ENCODE peak calls at places on chromosomes 3 and 15, in seven cellular contexts. S, L, Z, C, R, M and D are unnamed samples.

GRCh38 chr3:107975529-107976203 is 115.2 kb downstream of the CD47 start:
- DNase-seq in S (no peak), L (no peak), Z (no peak), C (no peak), R (no peak), M (no peak), D (no peak)

GRCh38 chr15:67178569-67179210 is 75.8 kb downstream of the AAGAB start:
- DNase-seq in S (peak), L (no peak), Z (no peak), C (no peak), R (no peak), M (no peak), D (no peak)

GRCh38 chr3:45198264-45199260 is 27.5 kb downstream of the TMEM158 start:
- DNase-seq in S (no peak), L (no peak), Z (no peak), C (no peak), R (no peak), M (no peak), D (no peak)

GRCh38 chr3:193816656-193817311 is 223.8 kb downstream of the OPA1 start:
- DNase-seq in S (peak), L (no peak), Z (no peak), C (peak), R (peak), M (no peak), D (no peak)

GRCh38 chr3:40310690-40311089 is 1.2 kb downstream of the EIF1B start:
- DNase-seq in S (peak), L (no peak), Z (no peak), C (no peak), R (no peak), M (no peak), D (no peak)

GRCh38 chr15:48205981-48206380 is at the start of gene SLC12A1:
- DNase-seq in S (no peak), L (no peak), Z (no peak), C (no peak), R (no peak), M (no peak), D (no peak)

GRCh38 chr3:7977245-7978103 is 524.1 kb upstream of the LMCD1 start:
- DNase-seq in S (no peak), L (no peak), Z (no peak), C (no peak), R (peak), M (no peak), D (no peak)

GRCh38 chr15:45442497-45443135 is 64.3 kb upstream of the GATM start:
- DNase-seq in S (no peak), L (no peak), Z (no peak), C (no peak), R (no peak), M (no peak), D (no peak)

GRCh38 chr3:41893977-41894376 is 67.9 kb downstream of the ULK4 start:
- DNase-seq in S (peak), L (no peak), Z (no peak), C (no peak), R (peak), M (peak), D (no peak)

GRCh38 chr3:52249683-52250082 is 4.1 kb downstream of the PPM1M start:
- DNase-seq in S (no peak), L (no peak), Z (no peak), C (no peak), R (no peak), M (no peak), D (no peak)

GRCh38 chr3:128490650-128491070 is 2.3 kb downstream of the GATA2 start:
- DNase-seq in S (no peak), L (no peak), Z (no peak), C (no peak), R (no peak), M (no peak), D (no peak)

GRCh38 chr15:76196286-76196948 is 114.9 kb downstream of the ETFA start:
- DNase-seq in S (peak), L (no peak), Z (no peak), C (no peak), R (peak), M (peak), D (no peak)

GRCh38 chr15:48721061-48721810 is 75.7 kb upstream of the FBN1 start:
- DNase-seq in S (peak), L (no peak), Z (no peak), C (no peak), R (no peak), M (no peak), D (no peak)

GRCh38 chr3:157520485-157521184 is 17.4 kb upstream of the VEPH1 start:
- DNase-seq in S (no peak), L (no peak), Z (no peak), C (no peak), R (no peak), M (no peak), D (no peak)

GRCh38 chr3:138351916-138352555 is 3.7 kb downstream of the MRAS start:
- DNase-seq in S (no peak), L (no peak), Z (no peak), C (no peak), R (no peak), M (no peak), D (no peak)

GRCh38 chr3:177195941-177196472 is 1.3 kb downstream of the TBL1XR1 start:
- DNase-seq in S (no peak), L (no peak), Z (no peak), C (no peak), R (no peak), M (no peak), D (no peak)

GRCh38 chr15:44023176-44023575 is 171.9 kb downstream of the FRMD5 start:
- DNase-seq in S (peak), L (no peak), Z (no peak), C (no peak), R (no peak), M (no peak), D (no peak)

GRCh38 chr3:119304201-119304713 is 10.1 kb downstream of the ARHGAP31 start:
- DNase-seq in S (no peak), L (no peak), Z (no peak), C (no peak), R (no peak), M (no peak), D (no peak)

GRCh38 chr3:7293286-7293685 is 432.4 kb downstream of the GRM7 start:
- DNase-seq in S (no peak), L (no peak), Z (no peak), C (no peak), R (no peak), M (no peak), D (no peak)

GRCh38 chr3:191020730-191021405 is 158.4 kb upstream of the GMNC start:
- DNase-seq in S (no peak), L (no peak), Z (no peak), C (no peak), R (no peak), M (no peak), D (no peak)

GRCh38 chr3:122562923-122563716 is 980 bp downstream of the PARP9 start:
- DNase-seq in S (peak), L (no peak), Z (no peak), C (no peak), R (peak), M (no peak), D (no peak)

GRCh38 chr15:69265347-69265955 is 33.3 kb upstream of the PAQR5 start:
- DNase-seq in S (peak), L (no peak), Z (no peak), C (no peak), R (no peak), M (peak), D (no peak)

GRCh38 chr3:1945698-1946097 is 153.0 kb upstream of the CNTN4 start:
- DNase-seq in S (no peak), L (no peak), Z (no peak), C (no peak), R (no peak), M (no peak), D (no peak)

GRCh38 chr3:138862924-138863775 is 28.4 kb upstream of the PIK3CB start:
- DNase-seq in S (peak), L (no peak), Z (no peak), C (peak), R (no peak), M (peak), D (no peak)

DNA sequence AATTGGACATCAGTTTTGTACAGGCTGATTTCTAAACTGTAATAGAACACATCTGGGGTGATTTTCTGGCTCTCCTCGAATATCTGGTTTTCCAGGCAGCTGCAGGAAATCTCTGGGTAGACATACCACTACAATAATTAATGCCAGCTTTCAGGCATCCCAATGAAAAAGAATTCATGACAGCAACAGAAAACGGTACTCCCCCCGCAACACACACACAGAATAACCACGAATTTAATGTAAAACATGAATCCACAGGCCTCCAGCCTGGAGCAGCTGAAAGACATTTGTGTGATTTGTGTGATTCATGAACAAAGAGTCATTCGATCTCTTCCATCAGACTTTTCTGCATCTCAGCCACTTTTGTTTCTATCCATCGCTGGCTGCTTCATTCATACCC is 262.2 kb downstream of the MAGI1 start:
- DNase-seq in S (no peak), L (no peak), Z (no peak), C (no peak), R (peak), M (no peak), D (no peak)
- TF ChIP-seq TAF1 in S (no peak), L (no peak), Z (no peak), C (no peak), R (no peak), M (no peak), D (no peak)

GRCh38 chr3:179697933-179698332 is 45.1 kb downstream of the USP13 start:
- DNase-seq in S (no peak), L (no peak), Z (no peak), C (no peak), R (no peak), M (no peak), D (no peak)

GRCh38 chr3:179701176-179701827 is 48.5 kb downstream of the USP13 start:
- DNase-seq in S (no peak), L (no peak), Z (no peak), C (no peak), R (no peak), M (no peak), D (no peak)

GRCh38 chr3:179702271-179702947 is 49.6 kb downstream of the USP13 start:
- DNase-seq in S (no peak), L (no peak), Z (no peak), C (no peak), R (no peak), M (no peak), D (no peak)

GRCh38 chr3:179703816-179704215 is 51.0 kb downstream of the USP13 start:
- DNase-seq in S (no peak), L (no peak), Z (no peak), C (no peak), R (no peak), M (no peak), D (no peak)

DNA sequence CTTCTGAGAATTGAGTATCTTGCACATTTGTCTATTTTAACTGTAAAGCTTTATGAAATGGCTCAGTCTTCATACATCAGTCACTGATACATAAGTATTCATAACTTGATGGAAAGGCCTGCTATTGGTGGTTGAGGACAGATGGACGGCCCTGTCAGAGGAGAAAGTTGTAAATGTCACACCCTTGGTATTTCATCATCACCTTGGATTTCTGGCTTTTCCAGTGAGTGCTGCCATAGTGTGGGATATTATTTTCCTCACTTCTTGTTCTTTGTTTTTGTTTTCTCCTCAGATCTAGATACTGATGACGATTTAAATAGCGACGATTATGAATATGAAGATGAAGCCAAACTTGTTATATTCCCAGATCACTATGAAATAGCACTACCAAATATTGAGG is 47.9 kb downstream of the USP13 start:
- DNase-seq in S (no peak), L (no peak), Z (no peak), C (no peak), R (no peak), M (no peak), D (no peak)
- TF ChIP-seq TAF1 in S (no peak), L (no peak), Z (no peak), C (no peak), R (no peak), M (no peak), D (no peak)

GRCh38 chr3:185693985-185694675 is 108.0 kb downstream of the SENP2 start:
- DNase-seq in S (no peak), L (no peak), Z (no peak), C (no peak), R (no peak), M (no peak), D (no peak)
- TF ChIP-seq TAF1 in S (no peak), L (no peak), Z (no peak), C (no peak), R (no peak), M (no peak), D (no peak)

GRCh38 chr3:117856354-117856753 is 1146.8 kb downstream of the TUSC7 start:
- DNase-seq in S (peak), L (no peak), Z (no peak), C (no peak), R (no peak), M (no peak), D (no peak)

GRCh38 chr3:117853923-117854322 is 1144.3 kb downstream of the TUSC7 start:
- DNase-seq in S (no peak), L (no peak), Z (no peak), C (no peak), R (peak), M (no peak), D (no peak)
- TF ChIP-seq TAF1 in S (no peak), L (no peak), Z (no peak), C (no peak), R (no peak), M (no peak), D (no peak)

DNA sequence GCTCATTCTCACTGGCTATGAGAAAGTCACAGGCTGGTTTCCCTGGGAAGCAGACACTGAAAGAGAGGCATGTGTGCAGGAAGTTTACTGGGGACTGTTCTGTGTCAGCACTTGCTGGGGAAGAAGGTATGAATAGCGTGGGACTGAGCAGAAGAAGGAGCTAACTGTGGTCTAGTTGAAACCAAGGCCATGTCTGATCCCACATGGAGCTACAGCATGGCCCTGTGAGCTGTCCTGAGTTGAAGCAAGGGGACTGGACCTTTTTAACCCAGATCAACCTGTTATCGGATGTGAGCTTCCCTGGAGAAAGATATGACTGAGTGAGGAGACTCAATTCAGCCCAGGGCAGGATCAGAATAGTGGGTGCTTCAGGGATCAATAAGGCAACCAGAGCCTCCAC is 53.7 kb downstream of the DCLK3 start:
- DNase-seq in S (no peak), L (no peak), Z (no peak), C (no peak), R (no peak), M (no peak), D (no peak)
- TF ChIP-seq TAF1 in S (no peak), L (no peak), Z (no peak), C (no peak), R (no peak), M (no peak), D (no peak)

DNA sequence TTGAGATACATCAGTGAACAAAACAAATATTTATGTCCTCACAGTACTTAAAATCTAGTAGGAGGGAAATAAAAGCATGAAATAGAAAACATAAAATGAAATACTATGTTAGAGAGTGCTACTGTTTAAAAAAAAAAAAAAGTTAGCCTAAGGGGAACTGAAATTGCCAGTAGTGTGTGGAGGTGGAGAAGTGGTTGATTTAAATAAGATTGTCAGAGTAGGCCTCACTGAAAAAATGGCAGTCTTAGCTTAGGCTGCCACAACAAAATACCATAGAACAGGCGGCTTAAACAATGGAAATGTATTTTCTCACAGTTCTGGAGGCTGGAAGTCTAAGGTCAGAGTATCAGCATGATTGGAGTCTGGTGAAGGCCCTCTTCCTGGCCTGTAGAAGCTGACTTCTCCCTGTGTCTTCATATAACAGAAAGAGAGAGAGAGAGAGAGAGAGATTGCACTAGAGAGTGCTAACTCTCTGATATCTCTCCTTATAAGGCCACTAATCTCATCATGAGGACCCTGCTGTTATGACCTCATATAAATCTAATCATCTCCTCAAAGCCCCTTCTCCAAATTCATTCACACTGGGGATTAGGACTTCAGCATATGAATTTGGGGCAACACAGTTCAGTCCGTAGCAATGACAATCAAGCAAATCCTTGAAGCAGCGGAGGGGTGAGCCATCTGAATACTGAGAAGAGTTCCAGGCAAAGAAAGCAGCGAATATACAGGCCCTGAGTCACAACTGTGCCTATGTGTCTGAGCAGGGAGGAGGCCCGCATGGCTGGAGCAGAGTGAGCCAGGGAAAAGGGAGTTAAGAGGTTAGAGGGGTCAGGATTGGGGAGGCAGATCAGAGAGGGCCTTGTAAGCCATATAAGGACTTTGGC is 23.6 kb upstream of the LRRC34 start:
- DNase-seq in S (no peak), L (no peak), Z (peak), C (no peak), R (no peak), M (no peak), D (no peak)
- TF ChIP-seq TAF1 in S (no peak), L (no peak), Z (no peak), C (no peak), R (no peak), M (no peak), D (no peak)

DNA sequence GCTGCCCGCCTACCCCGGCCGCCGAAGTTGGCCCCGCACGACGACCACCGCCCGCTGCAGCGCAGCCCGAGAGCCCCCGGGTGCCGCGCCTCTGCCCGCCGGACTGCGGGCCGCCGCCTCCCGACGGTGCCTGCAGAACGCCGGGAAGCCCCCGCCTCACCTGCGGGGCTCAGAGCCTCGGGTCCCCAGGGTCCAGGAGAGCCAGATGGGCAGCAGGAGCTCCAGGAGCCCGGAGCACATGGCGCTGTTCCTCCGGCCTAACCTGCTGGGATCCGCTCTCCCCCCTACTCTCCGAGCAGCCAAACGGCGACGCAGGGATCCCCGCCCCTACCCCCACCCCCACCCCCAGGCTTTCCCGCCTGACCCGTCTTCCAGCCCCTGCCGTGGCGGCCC is 615 bp upstream of the GABRB3 start:
- DNase-seq in S (no peak), L (no peak), Z (no peak), C (no peak), R (peak), M (no peak), D (no peak)
- TF ChIP-seq TAF1 in S (no peak), L (no peak), Z (no peak), C (peak), R (no peak), M (no peak), D (no peak)

GRCh38 chr3:11370134-11370533 is 97.9 kb downstream of the ATG7 start:
- DNase-seq in S (no peak), L (no peak), Z (no peak), C (no peak), R (no peak), M (no peak), D (no peak)

GRCh38 chr3:11373235-11373634 is 101.0 kb downstream of the ATG7 start:
- DNase-seq in S (no peak), L (no peak), Z (no peak), C (no peak), R (no peak), M (no peak), D (no peak)

GRCh38 chr3:11373645-11374044 is 101.4 kb downstream of the ATG7 start:
- DNase-seq in S (no peak), L (no peak), Z (no peak), C (no peak), R (no peak), M (no peak), D (no peak)

GRCh38 chr3:11371758-11372157 is 99.6 kb downstream of the ATG7 start:
- DNase-seq in S (no peak), L (no peak), Z (no peak), C (no peak), R (no peak), M (no peak), D (no peak)

GRCh38 chr3:11370961-11371360 is 98.8 kb downstream of the ATG7 start:
- DNase-seq in S (no peak), L (no peak), Z (no peak), C (no peak), R (no peak), M (no peak), D (no peak)
- TF ChIP-seq TAF1 in S (no peak), L (no peak), Z (no peak), C (no peak), R (no peak), M (no peak), D (no peak)

GRCh38 chr3:114336122-114336697 is 42.4 kb downstream of the TIGIT start:
- DNase-seq in S (no peak), L (no peak), Z (no peak), C (no peak), R (no peak), M (no peak), D (no peak)
- TF ChIP-seq TAF1 in S (no peak), L (no peak), Z (no peak), C (no peak), R (no peak), M (no peak), D (no peak)

GRCh38 chr3:109115451-109115850 is 2.5 kb downstream of the MORC1 start:
- DNase-seq in S (no peak), L (no peak), Z (no peak), C (no peak), R (no peak), M (no peak), D (no peak)
- TF ChIP-seq TAF1 in S (no peak), L (no peak), Z (no peak), C (no peak), R (no peak), M (no peak), D (no peak)